ENCODE peak calls at places on chromosomes 1 and 21, in seven cellular contexts. L, U, N, I, X, C and P are unnamed samples.

GRCh38 chr1:206792939-206793607 is 20.8 kb upstream of the IL10 start:
- DNase-seq in U (no peak), I (no peak), C (no peak), N (no peak), X (no peak), L (no peak), P (peak; percentile 92)

GRCh38 chr21:41953831-41954653 is at the start of gene C2CD2:
- DNase-seq in N (peak; percentile 81), U (no peak), C (peak; percentile 83), I (peak; percentile 85), X (no peak), L (peak; percentile 70), P (peak; percentile 89)

GRCh38 chr1:98794196-98794886 is 132.8 kb downstream of the SNX7 start:
- DNase-seq in N (no peak), I (peak; percentile 80), X (peak; percentile 19), U (no peak), C (peak; percentile 72), L (peak; percentile 83), P (peak; percentile 64)

GRCh38 chr1:48853006-48853405 is 76.3 kb upstream of the BEND5 start:
- DNase-seq in N (no peak), I (peak; percentile 73), L (peak; percentile 68), C (no peak), X (no peak), U (no peak), P (no peak)

GRCh38 chr1:31776032-31776431 is 11.9 kb upstream of the ADGRB2 start:
- DNase-seq in X (no peak), U (no peak), N (no peak), I (no peak), L (no peak), C (no peak), P (no peak)

GRCh38 chr1:112637257-112638108 is 17.9 kb downstream of the CAPZA1 start:
- DNase-seq in C (no peak), L (peak; percentile 50), X (no peak), U (no peak), I (no peak), N (no peak), P (no peak)

GRCh38 chr1:165501351-165501974 is 42.3 kb upstream of the LRRC52 start:
- DNase-seq in N (no peak), L (no peak), I (no peak), C (no peak), U (no peak), X (no peak), P (no peak)

GRCh38 chr1:93113127-93113526 is 34.0 kb downstream of the MTF2 start:
- DNase-seq in X (no peak), C (no peak), U (no peak), N (no peak), I (no peak), L (no peak), P (no peak)

GRCh38 chr1:116538527-116538926 is 32.3 kb downstream of the CD58 start:
- DNase-seq in N (no peak), U (no peak), L (no peak), I (peak; percentile 12), X (no peak), C (no peak), P (peak; percentile 64)

GRCh38 chr1:75632350-75632949 is 21.5 kb upstream of the SLC44A5 start:
- DNase-seq in N (no peak), I (peak; percentile 57), L (peak; percentile 65), X (no peak), U (no peak), C (peak; percentile 60), P (peak; percentile 27)

GRCh38 chr21:29378814-29379213 is 80.1 kb downstream of the BACH1 start:
- DNase-seq in N (no peak), L (peak; percentile 24), U (no peak), C (no peak), X (no peak), I (peak; percentile 63), P (no peak)

GRCh38 chr1:20584890-20585289 is 4.0 kb upstream of the CDA start:
- DNase-seq in U (no peak), N (no peak), X (no peak), C (no peak), L (peak; percentile 48), I (peak; percentile 43), P (no peak)

GRCh38 chr1:23394176-23394575 is 24.5 kb upstream of the ZNF436 start:
- DNase-seq in N (no peak), I (peak; percentile 98), C (no peak), X (no peak), L (peak; percentile 97), U (no peak), P (no peak)

GRCh38 chr1:162389971-162390370 is 8.4 kb downstream of the C1orf226 start:
- DNase-seq in X (no peak), N (no peak), U (no peak), I (no peak), L (no peak), C (no peak), P (no peak)

DNA sequence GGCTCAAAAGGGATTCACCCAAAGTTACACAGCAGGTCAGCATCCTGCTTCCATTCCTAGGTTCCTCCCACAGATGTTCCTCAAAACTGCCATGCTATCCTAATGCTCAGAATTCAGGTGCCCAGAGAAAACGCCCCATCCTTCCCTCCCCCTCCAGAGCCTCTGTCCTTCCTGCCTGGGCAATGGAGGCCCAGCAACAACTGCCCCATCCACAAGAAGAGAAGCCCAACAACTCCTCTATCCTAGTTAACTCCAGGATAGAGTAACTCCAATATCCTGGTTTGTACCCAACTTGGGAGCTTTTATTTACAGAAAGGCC is 16.9 kb downstream of the COL9A2 start:
- DNase-seq in C (no peak), X (no peak), L (no peak), N (no peak), U (no peak), I (no peak), P (no peak)
- H3K4me3 ChIP-seq in C (no peak overlapping the region), X (no peak overlapping the region), L (no peak overlapping the region), N (no peak overlapping the region), U (no peak overlapping the region), I (no peak overlapping the region), P (no peak overlapping the region)

GRCh38 chr1:68321084-68321685 is 88.9 kb upstream of the WLS start:
- DNase-seq in N (peak; percentile 81), U (peak; percentile 20), I (peak; percentile 76), L (peak; percentile 73), C (peak; percentile 84), X (peak; percentile 23), P (peak; percentile 54)
- TF ChIP-seq CTCF in N (peak; percentile 49), U (peak; percentile 52), I (peak; percentile 79), L (peak; percentile 83), C (peak; percentile 80), X (peak; percentile 72), P (peak; percentile 53)

DNA sequence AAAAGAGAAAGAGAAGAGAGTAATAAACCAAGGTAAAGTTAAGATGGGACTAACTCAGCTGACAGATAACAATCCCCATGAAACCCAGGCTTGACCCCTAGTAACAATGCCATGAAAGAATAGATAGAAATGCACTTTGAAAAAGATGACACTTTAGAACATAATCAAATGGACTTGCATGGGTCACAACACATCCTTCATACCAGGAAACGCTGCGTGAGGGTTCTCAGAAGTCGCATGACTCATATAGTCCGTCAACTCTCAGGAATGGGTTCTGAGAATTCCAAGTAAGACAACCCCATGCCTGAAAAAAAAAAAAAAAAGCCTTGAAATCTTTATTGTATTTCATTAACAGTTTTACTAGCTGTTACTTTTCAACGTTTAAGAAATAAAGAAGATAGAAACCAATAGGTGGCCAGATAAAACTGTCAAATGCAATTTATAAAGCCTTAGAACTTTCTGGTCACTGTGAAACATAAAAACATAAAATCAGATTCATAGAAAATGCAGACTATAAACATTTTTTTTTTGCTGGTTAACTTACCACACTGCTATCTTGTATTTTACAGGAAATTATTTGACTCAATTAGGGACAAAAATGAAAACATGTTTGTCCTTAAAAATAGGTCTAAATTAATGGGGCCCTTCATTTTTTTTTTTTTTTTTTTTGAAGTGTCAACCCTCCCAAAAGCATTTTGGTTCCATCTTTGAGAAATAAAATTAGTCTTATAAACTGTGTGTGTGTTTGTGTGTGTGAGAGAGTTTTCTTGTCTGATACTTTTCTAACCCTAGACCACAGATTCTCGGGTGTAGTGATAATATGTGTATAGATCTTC is 202.1 kb downstream of the NCAM2 start:
- DNase-seq in X (no peak), I (peak; percentile 98), L (peak; percentile 99), U (peak; percentile 14), C (no peak), N (no peak), P (no peak)
- H3K4me3 ChIP-seq in X (no peak overlapping the region), I (no peak overlapping the region), L (peak overlapping the region; percentile 23), U (peak overlapping the region; percentile 25), C (no peak overlapping the region), N (no peak overlapping the region), P (no peak overlapping the region)

GRCh38 chr21:45386728-45387371 is 18.1 kb upstream of the COL18A1 start:
- DNase-seq in C (no peak), N (peak; percentile 86), I (peak; percentile 89), X (no peak), U (no peak), L (peak; percentile 89), P (peak; percentile 32)
- TF ChIP-seq CTCF in C (no peak), N (peak; percentile 68), I (peak; percentile 38), X (no peak), U (peak; percentile 34), L (peak; percentile 42), P (no peak)

DNA sequence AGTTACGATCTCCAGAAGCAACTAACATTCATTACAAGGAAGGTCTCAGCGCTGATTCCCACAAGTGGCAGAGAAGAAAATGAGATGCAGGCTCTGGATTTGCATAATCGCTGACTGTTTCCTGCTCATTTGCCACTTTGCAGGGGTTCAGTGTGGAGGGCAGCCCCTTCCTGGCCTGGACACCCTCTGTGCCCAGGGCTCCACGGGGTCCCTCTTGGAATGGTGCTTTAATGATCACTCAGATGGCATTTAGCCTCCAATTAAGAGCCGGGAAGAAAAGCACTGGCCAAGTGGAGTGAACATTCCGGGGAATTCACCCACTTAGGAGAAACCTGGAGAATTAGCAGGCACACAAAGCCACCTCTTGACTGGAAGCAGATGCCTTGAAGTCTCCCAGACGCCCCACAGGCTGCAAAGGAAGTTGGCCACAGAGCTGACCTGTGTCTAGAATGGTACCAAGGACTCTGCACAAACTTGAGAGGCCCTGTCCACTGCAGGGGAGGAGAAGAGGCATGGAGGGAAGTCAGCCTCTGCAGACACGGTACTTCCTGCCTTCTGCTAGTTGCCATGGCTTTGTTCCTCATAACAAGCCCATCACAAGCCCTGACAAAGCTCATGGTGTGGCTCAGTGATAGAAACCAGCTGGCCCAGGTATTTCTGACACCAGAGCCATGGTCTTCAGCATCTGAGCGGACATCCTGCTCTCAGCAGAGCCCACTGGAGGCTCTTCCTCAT is 157.2 kb downstream of the KAZN start:
- DNase-seq in C (peak; percentile 34), U (no peak), I (no peak), L (no peak), X (no peak), N (no peak), P (peak; percentile 81)
- H3K4me3 ChIP-seq in C (no peak overlapping the region), U (no peak overlapping the region), I (no peak overlapping the region), L (no peak overlapping the region), X (no peak overlapping the region), N (no peak overlapping the region), P (no peak overlapping the region)

DNA sequence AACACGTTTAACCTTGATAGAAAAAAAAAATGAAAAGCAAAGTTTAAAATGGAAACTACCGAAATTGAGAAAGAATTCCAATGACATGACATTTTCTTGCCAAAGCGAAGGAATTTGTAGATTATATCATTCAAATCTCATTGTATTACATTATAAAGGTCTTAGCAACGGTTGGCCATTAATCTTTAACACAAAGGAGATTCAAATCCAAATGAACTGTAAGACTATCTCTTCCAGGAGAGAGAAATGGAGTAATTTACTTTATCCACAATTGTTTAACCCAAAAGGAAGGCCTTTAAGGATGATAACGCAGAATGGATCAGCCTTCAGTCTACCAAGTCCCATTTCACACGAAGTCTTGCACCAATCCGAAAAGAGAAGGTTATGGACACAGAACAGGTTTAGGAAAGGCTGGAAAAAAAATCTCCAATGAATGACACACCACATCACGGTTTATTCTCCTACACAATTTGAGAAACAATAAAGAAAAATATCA is 1.5 kb downstream of the ENAH start:
- DNase-seq in I (peak; percentile 50), C (no peak), U (no peak), N (no peak), X (no peak), L (peak; percentile 58), P (no peak)
- TF ChIP-seq CTCF in I (no peak), C (no peak), U (no peak), N (no peak), X (no peak), L (no peak), P (no peak)